ENCODE peak calls at places on chromosomes 7 and 10, in ten cellular contexts. One of them, this sample, is unnamed.

GRCh38 chr7:78149787-78150186 is 351.2 kb downstream of the PHTF2 start:
- DNase-seq in NCI-H2171: peak
- DNase-seq in caudate nucleus: no peak
- DNase-seq in activated naive CD4-positive, alpha-beta T cell treated with Interleukin-2 at 50 U/mL for 16 hours: no peak
- DNase-seq in gastrocnemius medialis: no peak
- DNase-seq in NCI-H1694 treated with DMSO at 0.1 percent for 48 hours: no peak
- DNase-seq in DND-41: no peak
- DNase-seq in T-helper 2 cell: no peak
- DNase-seq in Daoy: peak
- DNase-seq in T-helper 17 cell: no peak
- DNase-seq in this sample: no peak

GRCh38 chr7:81753392-81753791 is 16.5 kb downstream of the HGF start:
- DNase-seq in NCI-H2171: no peak
- DNase-seq in caudate nucleus: no peak
- DNase-seq in activated naive CD4-positive, alpha-beta T cell treated with Interleukin-2 at 50 U/mL for 16 hours: no peak
- DNase-seq in gastrocnemius medialis: no peak
- DNase-seq in NCI-H1694 treated with DMSO at 0.1 percent for 48 hours: no peak
- DNase-seq in DND-41: no peak
- DNase-seq in T-helper 2 cell: no peak
- DNase-seq in Daoy: no peak
- DNase-seq in T-helper 17 cell: no peak
- DNase-seq in this sample: no peak

GRCh38 chr10:74121368-74121767 is 29.3 kb downstream of the AP3M1 start:
- DNase-seq in NCI-H2171: no peak
- DNase-seq in caudate nucleus: no peak
- DNase-seq in activated naive CD4-positive, alpha-beta T cell treated with Interleukin-2 at 50 U/mL for 16 hours: no peak
- DNase-seq in gastrocnemius medialis: no peak
- DNase-seq in NCI-H1694 treated with DMSO at 0.1 percent for 48 hours: no peak
- DNase-seq in DND-41: no peak
- DNase-seq in T-helper 2 cell: no peak
- DNase-seq in Daoy: no peak
- DNase-seq in T-helper 17 cell: no peak
- DNase-seq in this sample: no peak

GRCh38 chr7:6188395-6188794 is 84.0 kb downstream of the CYTH3 start:
- DNase-seq in NCI-H2171: no peak
- DNase-seq in caudate nucleus: no peak
- DNase-seq in activated naive CD4-positive, alpha-beta T cell treated with Interleukin-2 at 50 U/mL for 16 hours: no peak
- DNase-seq in gastrocnemius medialis: no peak
- DNase-seq in NCI-H1694 treated with DMSO at 0.1 percent for 48 hours: no peak
- DNase-seq in DND-41: no peak
- DNase-seq in T-helper 2 cell: no peak
- DNase-seq in Daoy: no peak
- DNase-seq in T-helper 17 cell: no peak
- DNase-seq in this sample: no peak

GRCh38 chr10:86863443-86863842 is 94.0 kb downstream of the MMRN2 start:
- DNase-seq in NCI-H2171: peak
- DNase-seq in caudate nucleus: no peak
- DNase-seq in activated naive CD4-positive, alpha-beta T cell treated with Interleukin-2 at 50 U/mL for 16 hours: no peak
- DNase-seq in gastrocnemius medialis: no peak
- DNase-seq in NCI-H1694 treated with DMSO at 0.1 percent for 48 hours: no peak
- DNase-seq in DND-41: no peak
- DNase-seq in T-helper 2 cell: no peak
- DNase-seq in Daoy: no peak
- DNase-seq in T-helper 17 cell: no peak
- DNase-seq in this sample: no peak

GRCh38 chr10:31929260-31929985 is 792 bp upstream of the ARHGAP12 start:
- DNase-seq in NCI-H2171: no peak
- DNase-seq in caudate nucleus: no peak
- DNase-seq in activated naive CD4-positive, alpha-beta T cell treated with Interleukin-2 at 50 U/mL for 16 hours: peak
- DNase-seq in gastrocnemius medialis: peak
- DNase-seq in NCI-H1694 treated with DMSO at 0.1 percent for 48 hours: peak
- DNase-seq in DND-41: peak
- DNase-seq in T-helper 2 cell: peak
- DNase-seq in Daoy: peak
- DNase-seq in T-helper 17 cell: peak
- DNase-seq in this sample: peak

GRCh38 chr7:90111-91063 is 102.0 kb upstream of the FAM20C start:
- DNase-seq in NCI-H2171: no peak
- DNase-seq in caudate nucleus: no peak
- DNase-seq in activated naive CD4-positive, alpha-beta T cell treated with Interleukin-2 at 50 U/mL for 16 hours: no peak
- DNase-seq in gastrocnemius medialis: no peak
- DNase-seq in NCI-H1694 treated with DMSO at 0.1 percent for 48 hours: no peak
- DNase-seq in DND-41: no peak
- DNase-seq in T-helper 2 cell: no peak
- DNase-seq in Daoy: peak
- DNase-seq in T-helper 17 cell: no peak
- DNase-seq in this sample: no peak

GRCh38 chr10:89047397-89047796 is 56.8 kb downstream of the FAS start:
- DNase-seq in NCI-H2171: no peak
- DNase-seq in caudate nucleus: no peak
- DNase-seq in activated naive CD4-positive, alpha-beta T cell treated with Interleukin-2 at 50 U/mL for 16 hours: no peak
- DNase-seq in gastrocnemius medialis: no peak
- DNase-seq in NCI-H1694 treated with DMSO at 0.1 percent for 48 hours: no peak
- DNase-seq in DND-41: no peak
- DNase-seq in T-helper 2 cell: no peak
- DNase-seq in Daoy: no peak
- DNase-seq in T-helper 17 cell: no peak
- DNase-seq in this sample: no peak

GRCh38 chr10:43686414-43686813 is 37.7 kb upstream of the ZNF32 start:
- DNase-seq in NCI-H2171: no peak
- DNase-seq in caudate nucleus: no peak
- DNase-seq in activated naive CD4-positive, alpha-beta T cell treated with Interleukin-2 at 50 U/mL for 16 hours: no peak
- DNase-seq in gastrocnemius medialis: no peak
- DNase-seq in NCI-H1694 treated with DMSO at 0.1 percent for 48 hours: no peak
- DNase-seq in DND-41: no peak
- DNase-seq in T-helper 2 cell: no peak
- DNase-seq in Daoy: no peak
- DNase-seq in T-helper 17 cell: no peak
- DNase-seq in this sample: peak

GRCh38 chr7:1512781-1513656 is 8.8 kb upstream of the INTS1 start:
- DNase-seq in NCI-H2171: peak
- DNase-seq in caudate nucleus: no peak
- DNase-seq in activated naive CD4-positive, alpha-beta T cell treated with Interleukin-2 at 50 U/mL for 16 hours: peak
- DNase-seq in gastrocnemius medialis: peak
- DNase-seq in NCI-H1694 treated with DMSO at 0.1 percent for 48 hours: no peak
- DNase-seq in DND-41: peak
- DNase-seq in T-helper 2 cell: no peak
- DNase-seq in Daoy: peak
- DNase-seq in T-helper 17 cell: peak
- DNase-seq in this sample: peak

GRCh38 chr7:728602-729001 is 1.5 kb upstream of the PRKAR1B start:
- DNase-seq in NCI-H2171: no peak
- DNase-seq in caudate nucleus: no peak
- DNase-seq in activated naive CD4-positive, alpha-beta T cell treated with Interleukin-2 at 50 U/mL for 16 hours: no peak
- DNase-seq in gastrocnemius medialis: no peak
- DNase-seq in NCI-H1694 treated with DMSO at 0.1 percent for 48 hours: no peak
- DNase-seq in DND-41: no peak
- DNase-seq in T-helper 2 cell: no peak
- DNase-seq in Daoy: no peak
- DNase-seq in T-helper 17 cell: no peak
- DNase-seq in this sample: no peak

GRCh38 chr10:96850825-96851224 is 18.7 kb downstream of the LCOR start:
- DNase-seq in NCI-H2171: no peak
- DNase-seq in caudate nucleus: no peak
- DNase-seq in activated naive CD4-positive, alpha-beta T cell treated with Interleukin-2 at 50 U/mL for 16 hours: no peak
- DNase-seq in gastrocnemius medialis: no peak
- DNase-seq in NCI-H1694 treated with DMSO at 0.1 percent for 48 hours: no peak
- DNase-seq in DND-41: no peak
- DNase-seq in T-helper 2 cell: no peak
- DNase-seq in Daoy: no peak
- DNase-seq in T-helper 17 cell: no peak
- DNase-seq in this sample: peak

GRCh38 chr7:130974169-130974568 is 240.2 kb upstream of the KLF14 start:
- DNase-seq in NCI-H2171: no peak
- DNase-seq in caudate nucleus: no peak
- DNase-seq in activated naive CD4-positive, alpha-beta T cell treated with Interleukin-2 at 50 U/mL for 16 hours: no peak
- DNase-seq in gastrocnemius medialis: no peak
- DNase-seq in NCI-H1694 treated with DMSO at 0.1 percent for 48 hours: no peak
- DNase-seq in DND-41: no peak
- DNase-seq in T-helper 2 cell: no peak
- DNase-seq in Daoy: no peak
- DNase-seq in T-helper 17 cell: no peak
- DNase-seq in this sample: no peak

GRCh38 chr10:115606727-115607126 is 513.6 kb downstream of the ATRNL1 start:
- DNase-seq in NCI-H2171: no peak
- DNase-seq in caudate nucleus: no peak
- DNase-seq in activated naive CD4-positive, alpha-beta T cell treated with Interleukin-2 at 50 U/mL for 16 hours: no peak
- DNase-seq in gastrocnemius medialis: no peak
- DNase-seq in NCI-H1694 treated with DMSO at 0.1 percent for 48 hours: no peak
- DNase-seq in DND-41: no peak
- DNase-seq in T-helper 2 cell: no peak
- DNase-seq in Daoy: no peak
- DNase-seq in T-helper 17 cell: no peak
- DNase-seq in this sample: no peak

GRCh38 chr10:99456207-99456606 is 25.8 kb upstream of the GOT1 start:
- DNase-seq in NCI-H2171: no peak
- DNase-seq in caudate nucleus: no peak
- DNase-seq in activated naive CD4-positive, alpha-beta T cell treated with Interleukin-2 at 50 U/mL for 16 hours: no peak
- DNase-seq in gastrocnemius medialis: no peak
- DNase-seq in NCI-H1694 treated with DMSO at 0.1 percent for 48 hours: no peak
- DNase-seq in DND-41: no peak
- DNase-seq in T-helper 2 cell: no peak
- DNase-seq in Daoy: no peak
- DNase-seq in T-helper 17 cell: no peak
- DNase-seq in this sample: no peak

GRCh38 chr10:89369142-89370105 is 8.4 kb upstream of the IFIT1B start:
- DNase-seq in NCI-H2171: no peak
- DNase-seq in caudate nucleus: no peak
- DNase-seq in activated naive CD4-positive, alpha-beta T cell treated with Interleukin-2 at 50 U/mL for 16 hours: no peak
- DNase-seq in gastrocnemius medialis: no peak
- DNase-seq in NCI-H1694 treated with DMSO at 0.1 percent for 48 hours: no peak
- DNase-seq in DND-41: no peak
- DNase-seq in T-helper 2 cell: no peak
- DNase-seq in Daoy: no peak
- DNase-seq in T-helper 17 cell: no peak
- DNase-seq in this sample: no peak

GRCh38 chr10:86439544-86439943 is 72.9 kb upstream of the GRID1 start:
- DNase-seq in NCI-H2171: no peak
- DNase-seq in caudate nucleus: no peak
- DNase-seq in activated naive CD4-positive, alpha-beta T cell treated with Interleukin-2 at 50 U/mL for 16 hours: no peak
- DNase-seq in gastrocnemius medialis: peak
- DNase-seq in NCI-H1694 treated with DMSO at 0.1 percent for 48 hours: no peak
- DNase-seq in DND-41: no peak
- DNase-seq in T-helper 2 cell: no peak
- DNase-seq in Daoy: peak
- DNase-seq in T-helper 17 cell: no peak
- DNase-seq in this sample: peak

GRCh38 chr10:58175990-58176910 is 91.4 kb downstream of the IPMK start:
- DNase-seq in NCI-H2171: no peak
- DNase-seq in caudate nucleus: no peak
- DNase-seq in activated naive CD4-positive, alpha-beta T cell treated with Interleukin-2 at 50 U/mL for 16 hours: no peak
- DNase-seq in gastrocnemius medialis: no peak
- DNase-seq in NCI-H1694 treated with DMSO at 0.1 percent for 48 hours: no peak
- DNase-seq in DND-41: no peak
- DNase-seq in T-helper 2 cell: no peak
- DNase-seq in Daoy: no peak
- DNase-seq in T-helper 17 cell: no peak
- DNase-seq in this sample: no peak

GRCh38 chr10:119667562-119668328 is 16.6 kb downstream of the BAG3 start:
- DNase-seq in NCI-H2171: no peak
- DNase-seq in caudate nucleus: no peak
- DNase-seq in activated naive CD4-positive, alpha-beta T cell treated with Interleukin-2 at 50 U/mL for 16 hours: no peak
- DNase-seq in gastrocnemius medialis: peak
- DNase-seq in NCI-H1694 treated with DMSO at 0.1 percent for 48 hours: no peak
- DNase-seq in DND-41: peak
- DNase-seq in T-helper 2 cell: no peak
- DNase-seq in Daoy: peak
- DNase-seq in T-helper 17 cell: no peak
- DNase-seq in this sample: peak

GRCh38 chr7:94444808-94445207 is 50.1 kb downstream of the COL1A2 start:
- DNase-seq in NCI-H2171: peak
- DNase-seq in caudate nucleus: no peak
- DNase-seq in activated naive CD4-positive, alpha-beta T cell treated with Interleukin-2 at 50 U/mL for 16 hours: no peak
- DNase-seq in gastrocnemius medialis: no peak
- DNase-seq in NCI-H1694 treated with DMSO at 0.1 percent for 48 hours: peak
- DNase-seq in DND-41: no peak
- DNase-seq in T-helper 2 cell: no peak
- DNase-seq in Daoy: no peak
- DNase-seq in T-helper 17 cell: no peak
- DNase-seq in this sample: no peak

GRCh38 chr10:87675396-87676376 is 16.0 kb downstream of the PAPSS2 start:
- DNase-seq in NCI-H2171: no peak
- DNase-seq in caudate nucleus: no peak
- DNase-seq in activated naive CD4-positive, alpha-beta T cell treated with Interleukin-2 at 50 U/mL for 16 hours: no peak
- DNase-seq in gastrocnemius medialis: no peak
- DNase-seq in NCI-H1694 treated with DMSO at 0.1 percent for 48 hours: no peak
- DNase-seq in DND-41: no peak
- DNase-seq in T-helper 2 cell: no peak
- DNase-seq in Daoy: peak
- DNase-seq in T-helper 17 cell: no peak
- DNase-seq in this sample: no peak

GRCh38 chr7:2175514-2175913 is 57.2 kb downstream of the MAD1L1 start:
- DNase-seq in NCI-H2171: no peak
- DNase-seq in caudate nucleus: no peak
- DNase-seq in activated naive CD4-positive, alpha-beta T cell treated with Interleukin-2 at 50 U/mL for 16 hours: no peak
- DNase-seq in gastrocnemius medialis: no peak
- DNase-seq in NCI-H1694 treated with DMSO at 0.1 percent for 48 hours: no peak
- DNase-seq in DND-41: no peak
- DNase-seq in T-helper 2 cell: no peak
- DNase-seq in Daoy: peak
- DNase-seq in T-helper 17 cell: no peak
- DNase-seq in this sample: no peak

GRCh38 chr10:121952226-121952625 is 22.8 kb downstream of the NSMCE4A start:
- DNase-seq in NCI-H2171: no peak
- DNase-seq in caudate nucleus: no peak
- DNase-seq in activated naive CD4-positive, alpha-beta T cell treated with Interleukin-2 at 50 U/mL for 16 hours: no peak
- DNase-seq in gastrocnemius medialis: no peak
- DNase-seq in NCI-H1694 treated with DMSO at 0.1 percent for 48 hours: no peak
- DNase-seq in DND-41: no peak
- DNase-seq in T-helper 2 cell: no peak
- DNase-seq in Daoy: peak
- DNase-seq in T-helper 17 cell: no peak
- DNase-seq in this sample: no peak

GRCh38 chr7:76512941-76513816 is 2.8 kb downstream of the UPK3B start:
- DNase-seq in NCI-H2171: no peak
- DNase-seq in caudate nucleus: no peak
- DNase-seq in activated naive CD4-positive, alpha-beta T cell treated with Interleukin-2 at 50 U/mL for 16 hours: no peak
- DNase-seq in gastrocnemius medialis: no peak
- DNase-seq in NCI-H1694 treated with DMSO at 0.1 percent for 48 hours: no peak
- DNase-seq in DND-41: no peak
- DNase-seq in T-helper 2 cell: no peak
- DNase-seq in Daoy: peak
- DNase-seq in T-helper 17 cell: no peak
- DNase-seq in this sample: peak

GRCh38 chr7:1994931-1995330 is 237.8 kb downstream of the MAD1L1 start:
- DNase-seq in NCI-H2171: no peak
- DNase-seq in caudate nucleus: no peak
- DNase-seq in activated naive CD4-positive, alpha-beta T cell treated with Interleukin-2 at 50 U/mL for 16 hours: no peak
- DNase-seq in gastrocnemius medialis: no peak
- DNase-seq in NCI-H1694 treated with DMSO at 0.1 percent for 48 hours: no peak
- DNase-seq in DND-41: no peak
- DNase-seq in T-helper 2 cell: no peak
- DNase-seq in Daoy: no peak
- DNase-seq in T-helper 17 cell: no peak
- DNase-seq in this sample: no peak

GRCh38 chr7:45703373-45703821 is 129.2 kb downstream of the ADCY1 start:
- DNase-seq in NCI-H2171: no peak
- DNase-seq in caudate nucleus: no peak
- DNase-seq in activated naive CD4-positive, alpha-beta T cell treated with Interleukin-2 at 50 U/mL for 16 hours: no peak
- DNase-seq in gastrocnemius medialis: no peak
- DNase-seq in NCI-H1694 treated with DMSO at 0.1 percent for 48 hours: no peak
- DNase-seq in DND-41: no peak
- DNase-seq in T-helper 2 cell: no peak
- DNase-seq in Daoy: no peak
- DNase-seq in T-helper 17 cell: no peak
- DNase-seq in this sample: peak

GRCh38 chr7:69761290-69761922 is 163.1 kb downstream of the AUTS2 start:
- DNase-seq in NCI-H2171: no peak
- DNase-seq in caudate nucleus: no peak
- DNase-seq in activated naive CD4-positive, alpha-beta T cell treated with Interleukin-2 at 50 U/mL for 16 hours: no peak
- DNase-seq in gastrocnemius medialis: no peak
- DNase-seq in NCI-H1694 treated with DMSO at 0.1 percent for 48 hours: no peak
- DNase-seq in DND-41: no peak
- DNase-seq in T-helper 2 cell: no peak
- DNase-seq in Daoy: no peak
- DNase-seq in T-helper 17 cell: no peak
- DNase-seq in this sample: no peak